ENCODE peak calls at places on chromosomes 12 and 14, in four cellular contexts. J is activated T-helper 1 cell treated with Interleukin-2 at 50 U/mL for 16 hours, L is globus pallidus, A is HT1080. S is an unnamed sample.

GRCh38 chr12:101738920-101739665 is at the start of gene SYCP3:
- DNase-seq in A (no peak), J (no peak), L (no peak), S (no peak)

GRCh38 chr12:4112290-4112689 is 161.3 kb upstream of the CCND2 start:
- DNase-seq in L (no peak), A (no peak), J (no peak), S (no peak)

GRCh38 chr12:75722714-75723200 is 211.3 kb upstream of the KRR1 start:
- DNase-seq in A (peak; percentile 89), L (peak; percentile 87), J (peak; percentile 10), S (peak; percentile 59)

GRCh38 chr12:128856035-128856790 is 2.9 kb downstream of the GLT1D1 start:
- DNase-seq in J (no peak), L (no peak), A (no peak), S (no peak)

GRCh38 chr12:13000616-13000934 is 510 bp upstream of the HEBP1 start:
- DNase-seq in L (peak; percentile 59), J (no peak), A (no peak), S (no peak)

GRCh38 chr12:52837341-52837741 is 3.2 kb upstream of the KRT79 start:
- DNase-seq in L (no peak), A (peak; percentile 94), J (no peak), S (no peak)

GRCh38 chr12:121538699-121539061 is 42.1 kb downstream of the KDM2B start:
- DNase-seq in L (no peak), A (peak; percentile 29), J (no peak), S (peak; percentile 48)

GRCh38 chr12:89988556-89988955 is 279.9 kb upstream of the ATP2B1 start:
- DNase-seq in J (no peak), L (no peak), A (no peak), S (no peak)

GRCh38 chr14:34043627-34044372 is 92.9 kb upstream of the EGLN3 start:
- DNase-seq in J (peak; percentile 52), A (peak; percentile 86), L (no peak), S (no peak)

GRCh38 chr14:64488590-64489099 is 15.0 kb downstream of the ZBTB25 start:
- DNase-seq in L (no peak), A (no peak), J (no peak), S (no peak)

GRCh38 chr12:122064034-122064777 is 14.3 kb upstream of the MLXIP start:
- DNase-seq in A (peak; percentile 99), J (no peak), L (peak; percentile 91), S (peak; percentile 91)

GRCh38 chr14:103108749-103109207 is 14.3 kb downstream of the EXOC3L4 start:
- DNase-seq in L (no peak), A (peak; percentile 66), J (no peak), S (no peak)

GRCh38 chr12:79262938-79263337 is 398.4 kb downstream of the SYT1 start:
- DNase-seq in L (no peak), A (peak; percentile 1), J (no peak), S (no peak)

GRCh38 chr12:58105225-58106119 is 164.1 kb downstream of the ATP23 start:
- DNase-seq in L (no peak), A (no peak), J (no peak), S (no peak)

GRCh38 chr14:61585598-61586538 is 109.4 kb upstream of the HIF1A start:
- DNase-seq in L (no peak), A (peak; percentile 74), J (no peak), S (peak; percentile 82)

GRCh38 chr12:128807161-128807724 is 16.5 kb downstream of the SLC15A4 start:
- DNase-seq in A (peak; percentile 65), J (no peak), L (peak; percentile 69), S (no peak)

S was measured in heart left ventricle.